ENCODE peak calls at places on chromosomes 7 and 10, in nine cellular contexts. H is neural progenitor cell; J is germinal center; Z is activated CD8-positive, alpha-beta memory T cell treated with anti-CD3 and anti-CD28 coated beads for 24 hours; O is hypothalamus; W is HCEC 1CT; Q is M059J; C is NCI-H510A treated with DMSO at 0.1 percent for 48 hours; B is stomach. I is an unnamed sample.

GRCh38 chr10:74988787-74989574 is 122.5 kb upstream of the SAMD8 start:
- DNase-seq in Q (no peak), W (no peak), H (no peak), J (no peak), O (no peak), Z (no peak), C (peak; percentile 86), B (no peak), I (no peak)

GRCh38 chr10:37947526-37947925 is 28.9 kb downstream of the ZNF25 start:
- DNase-seq in H (no peak), C (no peak), Q (no peak), B (no peak), J (no peak), W (no peak), Z (no peak), O (no peak), I (no peak)

GRCh38 chr10:17023386-17024298 is 106.0 kb downstream of the CUBN start:
- DNase-seq in Q (peak; percentile 97), H (peak; percentile 54), Z (peak; percentile 70), O (no peak), W (peak; percentile 98), J (peak; percentile 8), C (no peak), B (peak; percentile 37), I (peak; percentile 72)

GRCh38 chr10:6514844-6515780 is 65.0 kb downstream of the PRKCQ start:
- DNase-seq in O (no peak), C (no peak), H (no peak), B (no peak), W (no peak), Z (no peak), J (no peak), Q (no peak), I (no peak)

GRCh38 chr7:99109108-99110051 is 34.5 kb downstream of the SMURF1 start:
- DNase-seq in Q (peak; percentile 57), J (no peak), W (peak; percentile 15), Z (no peak), C (no peak), O (no peak), B (no peak), H (no peak), I (peak; percentile 25)

GRCh38 chr7:141027043-141027442 is 12.3 kb upstream of the MRPS33 start:
- DNase-seq in C (no peak), O (no peak), H (no peak), Q (no peak), B (no peak), Z (no peak), W (no peak), J (no peak), I (no peak)

GRCh38 chr10:104315486-104315921 is 22.8 kb downstream of the ITPRIP start:
- DNase-seq in B (no peak), W (no peak), H (no peak), J (no peak), O (no peak), C (no peak), Z (no peak), Q (no peak), I (no peak)

GRCh38 chr10:74799840-74800239 is 26.6 kb upstream of the KAT6B start:
- DNase-seq in Z (no peak), B (no peak), W (peak; percentile 87), Q (peak; percentile 92), H (no peak), C (peak; percentile 68), O (no peak), J (no peak), I (no peak)

GRCh38 chr10:114389429-114389828 is 14.9 kb downstream of the AFAP1L2 start:
- DNase-seq in W (peak; percentile 29), Z (no peak), O (no peak), J (no peak), Q (peak; percentile 97), H (no peak), B (peak; percentile 45), C (no peak), I (no peak)

GRCh38 chr7:82624965-82625364 is 181.4 kb upstream of the CACNA2D1 start:
- DNase-seq in W (no peak), Q (no peak), B (no peak), J (no peak), O (no peak), H (no peak), Z (no peak), C (no peak), I (no peak)

GRCh38 chr7:80316811-80317210 is 182.2 kb downstream of the GNAI1 start:
- DNase-seq in H (no peak), C (no peak), J (no peak), Q (no peak), B (no peak), O (no peak), Z (no peak), W (no peak), I (no peak)

GRCh38 chr10:93458821-93459257 is 23.3 kb downstream of the MYOF start:
- DNase-seq in Q (peak; percentile 100), Z (no peak), J (no peak), W (peak; percentile 99), O (no peak), C (no peak), B (peak; percentile 75), H (peak; percentile 45), I (no peak)

GRCh38 chr10:110398419-110399162 is 93.9 kb upstream of the SMNDC1 start:
- DNase-seq in Q (peak; percentile 99), W (peak; percentile 99), H (peak; percentile 23), C (no peak), Z (no peak), B (peak; percentile 79), J (no peak), O (no peak), I (no peak)

GRCh38 chr7:38223311-38223710 is 45.3 kb downstream of the STARD3NL start:
- DNase-seq in J (no peak), W (no peak), H (no peak), Q (no peak), C (no peak), O (no peak), Z (no peak), B (no peak), I (no peak)

GRCh38 chr7:64463636-64464375 is 99.1 kb downstream of the ZNF680 start:
- DNase-seq in O (peak; percentile 4), Z (no peak), C (peak; percentile 15), J (peak; percentile 30), B (no peak), Q (no peak), W (no peak), H (no peak), I (peak; percentile 31)

GRCh38 chr7:139182363-139182762 is 48.7 kb upstream of the UBN2 start:
- DNase-seq in H (no peak), Z (no peak), W (no peak), Q (no peak), C (no peak), J (no peak), B (no peak), O (no peak), I (no peak)

I was measured in naive thymus-derived CD8-positive, alpha-beta T cell.